ENCODE peak calls at places on chromosomes 6 and 20, in six cellular contexts. One of them, this sample, is unnamed.

GRCh38 chr6:79947191-79948173 is at the start of gene ELOVL4:
- DNase-seq in fibroblast of pulmonary artery: peak
- DNase-seq in GM20000: peak
- DNase-seq in endothelial cell: peak
- DNase-seq in KG1: no peak
- DNase-seq in T-helper 17 cell: peak
- DNase-seq in this sample: peak

GRCh38 chr20:51129201-51129671 is 106.3 kb upstream of the KCNG1 start:
- DNase-seq in T-helper 17 cell: no peak
- DNase-seq in endothelial cell: no peak
- DNase-seq in fibroblast of pulmonary artery: no peak
- DNase-seq in KG1: no peak
- DNase-seq in GM20000: no peak
- DNase-seq in this sample: no peak

GRCh38 chr6:32974541-32975308 is 6.3 kb downstream of the BRD2 start:
- DNase-seq in T-helper 17 cell: no peak
- DNase-seq in KG1: no peak
- DNase-seq in endothelial cell: no peak
- DNase-seq in fibroblast of pulmonary artery: no peak
- DNase-seq in GM20000: no peak
- DNase-seq in this sample: no peak

GRCh38 chr6:38750968-38751615 is 36.0 kb downstream of the DNAH8 start:
- DNase-seq in endothelial cell: no peak
- DNase-seq in GM20000: no peak
- DNase-seq in fibroblast of pulmonary artery: no peak
- DNase-seq in KG1: no peak
- DNase-seq in T-helper 17 cell: no peak
- DNase-seq in this sample: no peak

GRCh38 chr6:130928993-130929678 is 101.9 kb downstream of the SMLR1 start:
- DNase-seq in endothelial cell: no peak
- DNase-seq in T-helper 17 cell: no peak
- DNase-seq in fibroblast of pulmonary artery: peak
- DNase-seq in GM20000: no peak
- DNase-seq in KG1: no peak
- DNase-seq in this sample: peak

GRCh38 chr6:154156135-154156948 is 117.3 kb downstream of the OPRM1 start:
- DNase-seq in fibroblast of pulmonary artery: peak
- DNase-seq in KG1: peak
- DNase-seq in GM20000: peak
- DNase-seq in endothelial cell: peak
- DNase-seq in T-helper 17 cell: peak
- DNase-seq in this sample: peak

GRCh38 chr20:10739575-10739974 is 65.8 kb upstream of the JAG1 start:
- DNase-seq in GM20000: no peak
- DNase-seq in KG1: no peak
- DNase-seq in fibroblast of pulmonary artery: peak
- DNase-seq in endothelial cell: no peak
- DNase-seq in T-helper 17 cell: no peak
- DNase-seq in this sample: peak

GRCh38 chr6:152034631-152035030 is 227.1 kb downstream of the ESR1 start:
- DNase-seq in GM20000: no peak
- DNase-seq in KG1: no peak
- DNase-seq in T-helper 17 cell: no peak
- DNase-seq in endothelial cell: no peak
- DNase-seq in fibroblast of pulmonary artery: no peak
- DNase-seq in this sample: no peak

GRCh38 chr20:1894471-1894950 is 696 bp upstream of the SIRPA start:
- DNase-seq in KG1: no peak
- DNase-seq in fibroblast of pulmonary artery: no peak
- DNase-seq in endothelial cell: peak
- DNase-seq in GM20000: peak
- DNase-seq in T-helper 17 cell: no peak
- DNase-seq in this sample: peak

GRCh38 chr6:93644611-93645010 is 225.3 kb upstream of the EPHA7 start:
- DNase-seq in endothelial cell: no peak
- DNase-seq in KG1: no peak
- DNase-seq in GM20000: no peak
- DNase-seq in T-helper 17 cell: no peak
- DNase-seq in fibroblast of pulmonary artery: peak
- DNase-seq in this sample: no peak

GRCh38 chr6:68527691-68528090 is 107.4 kb upstream of the ADGRB3 start:
- DNase-seq in KG1: no peak
- DNase-seq in T-helper 17 cell: no peak
- DNase-seq in fibroblast of pulmonary artery: no peak
- DNase-seq in endothelial cell: no peak
- DNase-seq in GM20000: no peak
- DNase-seq in this sample: no peak

GRCh38 chr6:150319924-150320323 is 48.9 kb upstream of the IYD start:
- DNase-seq in fibroblast of pulmonary artery: no peak
- DNase-seq in endothelial cell: no peak
- DNase-seq in GM20000: no peak
- DNase-seq in T-helper 17 cell: no peak
- DNase-seq in KG1: no peak
- DNase-seq in this sample: no peak

GRCh38 chr6:150494236-150494635 is 105.4 kb upstream of the PLEKHG1 start:
- DNase-seq in GM20000: no peak
- DNase-seq in fibroblast of pulmonary artery: no peak
- DNase-seq in endothelial cell: no peak
- DNase-seq in KG1: no peak
- DNase-seq in T-helper 17 cell: no peak
- DNase-seq in this sample: no peak

GRCh38 chr6:139823099-139823807 is 448.8 kb upstream of the CITED2 start:
- DNase-seq in T-helper 17 cell: no peak
- DNase-seq in fibroblast of pulmonary artery: peak
- DNase-seq in KG1: no peak
- DNase-seq in GM20000: no peak
- DNase-seq in endothelial cell: no peak
- DNase-seq in this sample: no peak

GRCh38 chr6:117414770-117415169 is 11.0 kb downstream of the ROS1 start:
- DNase-seq in endothelial cell: no peak
- DNase-seq in T-helper 17 cell: no peak
- DNase-seq in KG1: no peak
- DNase-seq in fibroblast of pulmonary artery: peak
- DNase-seq in GM20000: no peak
- DNase-seq in this sample: no peak

GRCh38 chr6:133240511-133241087 is 558 bp upstream of the EYA4 start:
- DNase-seq in GM20000: peak
- DNase-seq in T-helper 17 cell: no peak
- DNase-seq in fibroblast of pulmonary artery: no peak
- DNase-seq in endothelial cell: peak
- DNase-seq in KG1: no peak
- DNase-seq in this sample: no peak

GRCh38 chr20:18926972-18927371 is 113.4 kb downstream of the SCP2D1 start:
- DNase-seq in GM20000: no peak
- DNase-seq in endothelial cell: no peak
- DNase-seq in T-helper 17 cell: no peak
- DNase-seq in KG1: no peak
- DNase-seq in fibroblast of pulmonary artery: no peak
- DNase-seq in this sample: no peak

This sample was measured in AG20443.